ENCODE peak calls at places on chromosomes 13 and 19, in six cellular contexts. W is fibroblast of lung; V is CD8-positive, alpha-beta T cell; R is body of pancreas; G is PC-3; O is SK-N-SH. E is an unnamed sample. For H3K9me3, the result is how much of the 10 kb centered on the place peaks cover.

GRCh38 chr13:37540228-37540627 is 58.3 kb downstream of the POSTN start:
- DNase-seq in W (peak), V (no peak), R (no peak), G (no peak), O (no peak), E (peak)

GRCh38 chr19:55179570-55180484 is at the start of gene SYT5:
- DNase-seq in W (no peak), V (peak), R (peak), G (peak), O (peak), E (peak)

GRCh38 chr19:10998045-10998533 is 37.3 kb downstream of the SMARCA4 start:
- DNase-seq in W (peak), V (no peak), R (peak), G (peak), O (no peak), E (peak)

GRCh38 chr13:46137627-46138026 is 32.8 kb upstream of the CPB2 start:
- DNase-seq in W (no peak), V (no peak), R (no peak), G (no peak), O (no peak), E (no peak)

GRCh38 chr19:11457115-11457514 is 21.7 kb downstream of the PRKCSH start:
- DNase-seq in W (no peak), V (no peak), R (no peak), G (no peak), O (peak), E (no peak)

GRCh38 chr19:30204721-30205120 is 167.5 kb upstream of the ZNF536 start:
- DNase-seq in W (no peak), V (no peak), R (no peak), G (no peak), O (no peak), E (no peak)

GRCh38 chr13:31722684-31723083 is 16.6 kb upstream of the RXFP2 start:
- DNase-seq in W (peak), V (no peak), R (no peak), G (no peak), O (peak), E (peak)

GRCh38 chr19:2139385-2140192 is 11.8 kb downstream of the AP3D1 start:
- DNase-seq in W (no peak), V (no peak), R (no peak), G (no peak), O (no peak), E (no peak)

GRCh38 chr13:111281751-111282311 is 38.6 kb upstream of the TEX29 start:
- DNase-seq in W (peak), V (no peak), R (peak), G (no peak), O (no peak), E (peak)

GRCh38 chr19:50909240-50910070 is 1.7 kb downstream of the KLK4 start:
- DNase-seq in W (no peak), V (no peak), R (peak), G (peak), O (peak), E (no peak)

GRCh38 chr13:71316964-71317363 is 550.0 kb downstream of the DACH1 start:
- DNase-seq in W (no peak), V (no peak), R (no peak), G (no peak), O (peak), E (no peak)

GRCh38 chr13:35953537-35954206 is 177.5 kb downstream of the DCLK1 start:
- DNase-seq in W (peak), V (no peak), R (peak), G (peak), O (peak), E (peak)

GRCh38 chr13:50129923-50130685 is 114.9 kb downstream of the KCNRG start:
- DNase-seq in W (peak), V (peak), R (peak), G (peak), O (peak), E (peak)

GRCh38 chr19:43560687-43561086 is 14.6 kb downstream of the XRCC1 start:
- DNase-seq in W (no peak), V (no peak), R (no peak), G (no peak), O (no peak), E (no peak)

GRCh38 chr19:18274303-18274775 is at the start of gene IQCN:
- DNase-seq in W (peak), V (peak), R (peak), G (no peak), O (no peak), E (peak)

GRCh38 chr19:49502866-49503581 is 6.8 kb downstream of the RPS11 start:
- DNase-seq in W (peak), V (peak), R (peak), G (peak), O (peak), E (peak)

GRCh38 chr13:95239293-95239692 is 62.0 kb downstream of the ABCC4 start:
- DNase-seq in W (no peak), V (no peak), R (no peak), G (no peak), O (no peak), E (no peak)

GRCh38 chr13:48564046-48564445 is 31.2 kb upstream of the RCBTB2 start:
- DNase-seq in W (no peak), V (no peak), R (no peak), G (peak), O (peak), E (no peak)

GRCh38 chr19:47619763-47620162 is 10.8 kb downstream of the BICRA start:
- DNase-seq in W (peak), V (no peak), R (no peak), G (no peak), O (no peak), E (no peak)

GRCh38 chr13:31807090-31807541 is 67.8 kb downstream of the RXFP2 start:
- DNase-seq in W (peak), V (peak), R (no peak), G (no peak), O (no peak), E (no peak)

GRCh38 chr19:48708471-48708870 is 11.1 kb downstream of the MAMSTR start:
- DNase-seq in W (no peak), V (no peak), R (no peak), G (no peak), O (no peak), E (no peak)

GRCh38 chr13:49308104-49308875 is 60.6 kb downstream of the CDADC1 start:
- DNase-seq in W (peak), V (no peak), R (peak), G (no peak), O (no peak), E (peak)

GRCh38 chr13:29713841-29714240 is 118.4 kb upstream of the SLC7A1 start:
- DNase-seq in W (no peak), V (no peak), R (no peak), G (peak), O (peak), E (no peak)

GRCh38 chr19:56837004-56837403 is 3.5 kb downstream of the PEG3 start:
- DNase-seq in W (no peak), V (no peak), R (peak), G (peak), O (peak), E (no peak)

GRCh38 chr13:46211116-46211515 is 612 bp upstream of the LRRC63 start:
- DNase-seq in W (peak), V (peak), R (no peak), G (peak), O (peak), E (peak)

GRCh38 chr13:36432106-36432544 is at the start of gene CCNA1:
- DNase-seq in W (peak), V (no peak), R (peak), G (peak), O (peak), E (peak)

GRCh38 chr13:110230661-110231347 is 76.2 kb downstream of the COL4A1 start:
- DNase-seq in W (no peak), V (no peak), R (no peak), G (peak), O (no peak), E (no peak)

GRCh38 chr19:11024259-11024658 is 63.4 kb downstream of the SMARCA4 start:
- DNase-seq in W (no peak), V (no peak), R (no peak), G (no peak), O (no peak), E (no peak)

GRCh38 chr13:24269803-24270202 is 39.6 kb upstream of the C1QTNF9 start:
- DNase-seq in W (peak), V (no peak), R (no peak), G (no peak), O (no peak), E (no peak)

GRCh38 chr13:20828540-20829364 is 55.0 kb upstream of the EEF1AKMT1 start:
- DNase-seq in W (peak), V (peak), R (peak), G (peak), O (peak), E (peak)

GRCh38 chr19:50547385-50548190 is 20.6 kb downstream of the LRRC4B start:
- DNase-seq in W (no peak), V (no peak), R (no peak), G (no peak), O (peak), E (no peak)

GRCh38 chr19:12939292-12939606 is 840 bp downstream of the CALR start:
- DNase-seq in W (peak), V (peak), R (peak), G (peak), O (no peak), E (peak)

GRCh38 chr19:46431824-46432223 is 3.1 kb upstream of the PNMA8C start:
- DNase-seq in W (no peak), V (no peak), R (peak), G (no peak), O (no peak), E (no peak)

GRCh38 chr19:21698215-21698614 is 69.2 kb downstream of the ZNF100 start:
- DNase-seq in W (peak), V (no peak), R (peak), G (peak), O (peak), E (peak)

GRCh38 chr19:54906819-54907218 is 871 bp downstream of the NCR1 start:
- DNase-seq in W (no peak), V (no peak), R (no peak), G (no peak), O (no peak), E (no peak)

GRCh38 chr13:78758549-78758948 is 99.6 kb upstream of the OBI1 start:
- DNase-seq in W (no peak), V (no peak), R (no peak), G (no peak), O (no peak), E (no peak)

GRCh38 chr19:44891016-44891882 is at the start of gene TOMM40:
- DNase-seq in W (peak), V (peak), R (no peak), G (no peak), O (peak), E (peak)

GRCh38 chr13:20230913-20231838 is 943 bp downstream of the GJB6 start:
- DNase-seq in W (no peak), V (no peak), R (no peak), G (no peak), O (no peak), E (no peak)

GRCh38 chr19:58086825-58087710 is 11.0 kb downstream of the ZSCAN18 start:
- DNase-seq in W (no peak), V (no peak), R (no peak), G (no peak), O (no peak), E (no peak)

GRCh38 chr19:58091251-58091995 is 6.6 kb downstream of the ZSCAN18 start:
- DNase-seq in W (no peak), V (no peak), R (no peak), G (no peak), O (no peak), E (no peak)

GRCh38 chr19:58088521-58089052 is 9.4 kb downstream of the ZSCAN18 start:
- DNase-seq in W (no peak), V (no peak), R (no peak), G (no peak), O (no peak), E (no peak)

GRCh38 chr19:58093071-58093470 is 5.0 kb downstream of the ZSCAN18 start:
- DNase-seq in W (no peak), V (no peak), R (no peak), G (no peak), O (no peak), E (no peak)

GRCh38 chr19:58089846-58090245 is 8.2 kb downstream of the ZSCAN18 start:
- DNase-seq in W (no peak), V (no peak), R (no peak), G (no peak), O (no peak), E (no peak)
- H3K9me3 ChIP-seq in W (under half), V (under half), R (under half), G (half or more), O (under half), E (under half)

DNA sequence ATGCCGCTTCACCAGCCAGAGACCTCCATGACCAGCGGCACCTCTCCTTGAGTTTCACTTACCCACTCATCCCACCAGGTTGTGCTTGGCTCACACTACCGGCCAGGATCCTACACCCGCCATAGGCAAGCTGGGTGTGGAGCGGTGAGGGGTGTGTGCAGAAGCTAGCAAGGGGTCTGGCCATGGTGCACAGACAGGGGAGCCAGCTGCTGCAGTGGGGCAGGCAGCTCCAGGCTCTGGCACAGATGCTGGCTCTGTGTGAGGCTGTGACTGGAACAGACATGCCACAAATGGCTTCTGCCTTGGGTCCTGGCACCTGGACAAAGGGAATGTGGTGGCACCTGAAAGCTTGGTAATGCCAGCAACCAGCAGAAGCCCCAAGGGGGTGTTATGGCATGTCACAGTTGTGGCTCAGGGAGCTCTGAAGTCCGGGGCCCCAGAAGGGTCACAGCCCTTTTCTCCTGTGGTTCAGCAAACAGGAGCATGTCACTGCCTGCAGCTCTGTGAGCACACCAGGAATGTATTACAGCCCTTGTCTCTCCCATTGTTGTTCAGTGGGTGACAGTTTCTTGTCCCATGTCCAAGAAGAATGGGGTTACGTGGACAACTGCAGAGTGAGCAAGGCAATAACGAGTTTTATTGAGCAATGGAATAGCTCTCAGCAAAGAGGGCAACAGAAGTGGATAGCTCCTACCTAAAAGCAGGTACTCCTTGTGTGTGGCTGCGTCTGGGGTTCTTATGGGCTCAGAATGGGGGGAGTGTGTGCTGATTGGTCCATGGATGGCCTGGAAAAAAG is 2791.0 kb upstream of the PCDH20 start:
- DNase-seq in W (no peak), V (no peak), R (no peak), G (peak), O (no peak), E (no peak)
- H3K4me3 ChIP-seq in W (no peak), V (no peak), R (no peak), G (no peak), O (no peak), E (no peak)

DNA sequence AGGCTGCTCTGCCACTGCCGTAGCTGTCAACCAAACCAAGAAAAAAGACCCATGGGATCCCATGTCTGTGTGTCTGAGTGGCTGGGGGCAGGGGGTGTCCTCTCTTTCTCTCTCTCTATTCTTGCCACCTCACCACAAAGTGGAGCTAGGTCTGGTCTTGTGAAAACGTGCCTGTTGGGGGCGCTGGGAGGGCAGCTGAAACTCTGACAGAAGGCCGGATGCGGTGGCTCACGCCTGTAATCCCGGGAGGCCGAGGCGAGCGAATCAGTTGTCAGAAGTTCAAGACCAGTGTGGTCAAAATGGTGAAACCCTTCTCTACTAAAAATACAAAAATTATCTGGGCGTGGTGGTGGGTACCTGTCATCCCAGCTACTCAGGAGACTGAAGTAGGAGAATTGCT is 29.2 kb downstream of the ZNF146 start:
- DNase-seq in W (no peak), V (no peak), R (no peak), G (no peak), O (no peak), E (no peak)
- H3K9me3 ChIP-seq in W (under half), V (under half), R (under half), G (under half), O (under half), E (under half)

DNA sequence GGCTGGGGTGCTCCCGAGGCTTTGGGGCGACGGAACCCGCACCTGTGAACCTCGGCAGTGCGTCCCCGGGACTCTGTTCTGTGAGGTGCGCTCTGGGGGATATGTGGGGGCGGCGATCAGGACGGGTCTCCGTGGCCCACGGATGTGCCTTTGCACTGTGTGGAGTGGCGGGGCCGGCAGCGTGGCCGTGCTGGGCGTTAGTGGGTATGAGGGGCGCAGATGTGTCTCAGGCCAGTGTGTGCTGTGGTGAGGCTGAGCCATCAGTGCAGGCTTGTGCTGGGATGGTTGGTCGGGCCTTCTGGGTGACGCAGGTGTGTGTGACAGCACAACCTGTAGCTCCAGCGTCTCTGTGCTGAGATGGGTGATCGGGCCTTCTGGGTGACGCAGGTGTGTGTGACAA is 16.9 kb downstream of the ZNF331 start:
- DNase-seq in W (no peak), V (no peak), R (peak), G (no peak), O (no peak), E (no peak)
- H3K4me3 ChIP-seq in W (peak), V (peak), R (peak), G (peak), O (peak), E (peak)

GRCh38 chr19:58212336-58213074 is 16.2 kb upstream of the ZNF544 start:
- DNase-seq in W (no peak), V (no peak), R (no peak), G (no peak), O (no peak), E (no peak)
- H3K9me3 ChIP-seq in W (under half), V (half or more), R (under half), G (half or more), O (under half), E (half or more)

DNA sequence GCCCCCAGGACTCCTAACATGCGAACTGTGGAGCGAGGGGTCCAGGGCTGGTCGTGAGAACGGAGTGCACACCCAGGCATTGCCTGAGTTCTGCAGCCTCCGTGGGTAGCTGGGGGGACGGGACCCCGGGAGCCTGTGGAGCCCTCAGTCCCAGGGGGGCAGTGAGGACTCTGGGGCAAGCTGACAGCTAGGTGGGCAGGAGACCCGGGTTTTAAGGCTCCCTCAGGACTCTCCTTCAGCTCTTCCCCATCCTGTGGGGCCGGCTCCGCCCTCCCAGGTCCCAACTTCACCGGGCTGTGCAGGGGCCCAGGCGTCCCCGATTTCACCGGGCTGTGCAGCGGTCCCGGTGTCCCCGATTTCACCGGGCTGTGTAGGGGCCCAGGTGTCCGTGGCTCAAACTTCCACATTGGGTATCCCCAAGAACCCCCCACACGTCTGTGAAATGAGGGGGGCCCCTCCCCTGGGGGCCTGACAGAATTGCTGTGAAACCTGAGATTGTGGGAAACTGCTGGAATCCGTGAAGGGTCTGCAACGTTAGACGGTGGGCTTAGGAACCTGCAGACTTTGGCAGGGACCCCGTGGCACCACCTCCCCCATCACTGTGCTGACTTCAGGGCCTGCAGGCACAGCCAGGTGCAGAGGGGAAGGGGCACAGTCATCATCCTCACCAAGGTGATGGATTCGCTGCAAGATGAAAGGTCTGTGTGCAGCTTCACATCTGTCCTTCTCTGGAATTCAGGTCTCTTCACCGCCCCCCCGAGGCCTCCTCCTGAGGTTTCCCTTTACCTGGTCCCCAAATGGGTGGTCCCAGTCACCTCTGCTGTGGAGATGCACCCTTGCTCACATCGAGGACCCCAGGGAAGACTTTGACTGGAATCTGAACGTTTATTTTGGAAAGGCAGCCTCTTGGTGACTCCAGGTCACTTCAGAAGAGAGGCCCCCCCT is 73.2 kb upstream of the MCF2L start:
- DNase-seq in W (no peak), V (no peak), R (no peak), G (no peak), O (no peak), E (no peak)
- H3K4me3 ChIP-seq in W (no peak), V (no peak), R (no peak), G (no peak), O (no peak), E (no peak)

GRCh38 chr19:27652796-27653195 is 1560.2 kb downstream of the UQCRFS1 start:
- DNase-seq in W (no peak), V (no peak), R (no peak), G (no peak), O (no peak), E (no peak)
- H3K9me3 ChIP-seq in W (under half), V (under half), R (under half), G (under half), O (under half), E (under half)

GRCh38 chr13:75647126-75647784 is 11.1 kb downstream of the LMO7 start:
- DNase-seq in W (peak), V (no peak), R (no peak), G (no peak), O (no peak), E (peak)
- H3K4me3 ChIP-seq in W (no peak), V (no peak), R (no peak), G (no peak), O (no peak), E (peak)

GRCh38 chr19:23998568-23998967 is 83.9 kb downstream of the ZNF726 start:
- DNase-seq in W (no peak), V (no peak), R (no peak), G (no peak), O (no peak), E (no peak)
- H3K9me3 ChIP-seq in W (under half), V (under half), R (under half), G (under half), O (under half), E (under half)

GRCh38 chr13:99986751-99987150 is 5.2 kb downstream of the ZIC2 start:
- DNase-seq in W (no peak), V (no peak), R (no peak), G (no peak), O (no peak), E (no peak)
- H3K4me3 ChIP-seq in W (no peak), V (no peak), R (no peak), G (no peak), O (no peak), E (no peak)